ENCODE peak calls at places on chromosomes 5 and 9, in five cellular contexts. A is MV-4-11, H is sigmoid colon, N is neuronal stem cell, P is NCI-H2029. Q is an unnamed sample.

GRCh38 chr5:8060235-8061139 is 191.5 kb downstream of the MTRR start:
- DNase-seq in A (peak), H (no peak), N (no peak), P (no peak), Q (no peak)

GRCh38 chr5:81344736-81345135 is 43.3 kb downstream of the ZCCHC9 start:
- DNase-seq in A (no peak), H (no peak), N (no peak), P (no peak), Q (no peak)

GRCh38 chr9:112176410-112177010 is 1.4 kb upstream of the SUSD1 start:
- DNase-seq in A (no peak), H (no peak), N (no peak), P (no peak), Q (no peak)

GRCh38 chr5:38607930-38608545 is 51.6 kb upstream of the LIFR start:
- DNase-seq in A (no peak), H (no peak), N (no peak), P (peak), Q (no peak)

GRCh38 chr5:82387041-82387818 is 109.1 kb upstream of the RPS23 start:
- DNase-seq in A (no peak), H (no peak), N (no peak), P (peak), Q (no peak)

GRCh38 chr9:124493794-124494479 is 13.3 kb downstream of the NR5A1 start:
- DNase-seq in A (no peak), H (no peak), N (no peak), P (no peak), Q (no peak)

GRCh38 chr5:65394078-65394477 is 87.6 kb downstream of the ADAMTS6 start:
- DNase-seq in A (no peak), H (peak), N (no peak), P (no peak), Q (no peak)

GRCh38 chr5:96344678-96345612 is 88.1 kb downstream of the PCSK1 start:
- DNase-seq in A (peak), H (no peak), N (peak), P (peak), Q (no peak)

GRCh38 chr5:63022403-63022802 is 443.8 kb downstream of the LRRC70 start:
- DNase-seq in A (no peak), H (no peak), N (no peak), P (no peak), Q (no peak)

GRCh38 chr9:137670391-137671195 is 51.8 kb downstream of the EHMT1 start:
- DNase-seq in A (no peak), H (peak), N (peak), P (no peak), Q (no peak)

GRCh38 chr9:77752566-77752965 is 104.4 kb upstream of the GNA14 start:
- DNase-seq in A (no peak), H (no peak), N (no peak), P (no peak), Q (no peak)

GRCh38 chr9:1200847-1201251 is 150.7 kb downstream of the DMRT2 start:
- DNase-seq in A (no peak), H (no peak), N (no peak), P (peak), Q (no peak)

GRCh38 chr9:123876750-123877149 is 53.2 kb downstream of the DENND1A start:
- DNase-seq in A (no peak), H (no peak), N (no peak), P (no peak), Q (no peak)

GRCh38 chr5:158382473-158382872 is 523.5 kb upstream of the CLINT1 start:
- DNase-seq in A (peak), H (peak), N (no peak), P (no peak), Q (peak)

GRCh38 chr9:75911390-75911789 is 20.9 kb downstream of the PCSK5 start:
- DNase-seq in A (no peak), H (no peak), N (no peak), P (no peak), Q (no peak)

GRCh38 chr9:15482146-15482545 is 28.6 kb downstream of the PSIP1 start:
- DNase-seq in A (no peak), H (no peak), N (no peak), P (no peak), Q (no peak)

GRCh38 chr5:94702729-94703128 is 84.3 kb downstream of the SLF1 start:
- DNase-seq in A (no peak), H (no peak), N (no peak), P (no peak), Q (no peak)

GRCh38 chr9:78021692-78022091 is 9.9 kb downstream of the GNAQ start:
- DNase-seq in A (peak), H (no peak), N (no peak), P (no peak), Q (no peak)

GRCh38 chr9:34086889-34087288 is 38.2 kb upstream of the UBAP2 start:
- DNase-seq in A (no peak), H (no peak), N (no peak), P (no peak), Q (no peak)

GRCh38 chr5:3324421-3325101 is 271.1 kb upstream of the IRX1 start:
- DNase-seq in A (no peak), H (peak), N (no peak), P (no peak), Q (no peak)

GRCh38 chr5:112142769-112143270 is 276.3 kb downstream of the EPB41L4A start:
- DNase-seq in A (peak), H (no peak), N (no peak), P (peak), Q (no peak)

GRCh38 chr5:139495644-139496435 is 13.3 kb upstream of the STING1 start:
- DNase-seq in A (peak), H (no peak), N (no peak), P (no peak), Q (no peak)

GRCh38 chr5:157431544-157432200 is 28.3 kb upstream of the NIPAL4 start:
- DNase-seq in A (peak), H (no peak), N (peak), P (no peak), Q (no peak)

GRCh38 chr5:133387621-133388020 is 224.7 kb downstream of the FSTL4 start:
- DNase-seq in A (no peak), H (peak), N (no peak), P (no peak), Q (no peak)

GRCh38 chr9:77374266-77374665 is 196.9 kb downstream of the VPS13A start:
- DNase-seq in A (no peak), H (no peak), N (no peak), P (no peak), Q (no peak)

GRCh38 chr5:88470746-88471145 is 202.1 kb upstream of the TMEM161B start:
- DNase-seq in A (no peak), H (no peak), N (no peak), P (no peak), Q (no peak)

GRCh38 chr5:180644825-180645608 is 4.4 kb downstream of the FLT4 start:
- DNase-seq in A (no peak), H (peak), N (no peak), P (no peak), Q (no peak)

GRCh38 chr5:126395198-126395597 is 28.0 kb upstream of the GRAMD2B start:
- DNase-seq in A (no peak), H (no peak), N (no peak), P (no peak), Q (no peak)

GRCh38 chr5:135140805-135141204 is 106.8 kb upstream of the PITX1 start:
- DNase-seq in A (peak), H (peak), N (no peak), P (no peak), Q (peak)

GRCh38 chr9:86990276-86990675 is 43.0 kb upstream of the GAS1 start:
- DNase-seq in A (peak), H (no peak), N (no peak), P (no peak), Q (no peak)

GRCh38 chr9:16434522-16434921 is 435.9 kb downstream of the BNC2 start:
- DNase-seq in A (no peak), H (no peak), N (no peak), P (no peak), Q (no peak)

GRCh38 chr9:134268308-134268724 is 57.9 kb upstream of the RXRA start:
- DNase-seq in A (peak), H (no peak), N (no peak), P (no peak), Q (no peak)

GRCh38 chr9:130824079-130824478 is 11.0 kb upstream of the ABL1 start:
- DNase-seq in A (no peak), H (no peak), N (no peak), P (no peak), Q (no peak)

GRCh38 chr9:121765021-121765950 is 113.9 kb downstream of the DAB2IP start:
- DNase-seq in A (no peak), H (peak), N (no peak), P (no peak), Q (no peak)